ENCODE peak calls at places on chromosomes 12 and 14, in six cellular contexts. B is GM12865, W is neural progenitor cell, Z is pancreas, N is mammary epithelial cell, D is astrocyte of the cerebellum. F is an unnamed sample.

GRCh38 chr12:71476513-71476912 is 36.9 kb downstream of the LGR5 start:
- DNase-seq in Z (no peak), B (no peak), W (no peak), D (peak), N (peak), F (peak)

GRCh38 chr14:104212206-104213095 is 74.1 kb downstream of the KIF26A start:
- DNase-seq in Z (no peak), N (no peak), D (no peak), B (no peak), W (no peak), F (no peak)

GRCh38 chr12:32551058-32551457 is 128.0 kb upstream of the DNM1L start:
- DNase-seq in N (no peak), Z (no peak), W (no peak), B (no peak), D (no peak), F (no peak)

GRCh38 chr14:63692309-63693020 is 35.4 kb downstream of the SGPP1 start:
- DNase-seq in W (no peak), N (no peak), B (no peak), Z (no peak), D (no peak), F (peak)

GRCh38 chr12:34398706-34399630 is 376.7 kb downstream of the ALG10 start:
- DNase-seq in B (no peak), N (no peak), W (no peak), D (no peak), Z (peak), F (no peak)

GRCh38 chr12:7113389-7113871 is 4.4 kb upstream of the C1RL start:
- DNase-seq in D (no peak), B (peak), W (peak), N (peak), Z (no peak), F (peak)

GRCh38 chr14:84927096-84927910 is 602.6 kb upstream of the FLRT2 start:
- DNase-seq in D (no peak), W (no peak), N (no peak), B (no peak), Z (no peak), F (peak)

GRCh38 chr14:53620325-53620716 is 336.3 kb downstream of the BMP4 start:
- DNase-seq in N (no peak), D (peak), W (no peak), Z (no peak), B (no peak), F (peak)

GRCh38 chr12:7242176-7243101 is 53.0 kb downstream of the PEX5 start:
- DNase-seq in B (no peak), D (no peak), N (no peak), Z (no peak), W (no peak), F (no peak)

GRCh38 chr14:75981426-75981825 is 369 bp downstream of the TGFB3 start:
- DNase-seq in Z (peak), N (no peak), W (peak), D (no peak), B (peak), F (no peak)

GRCh38 chr12:69278814-69279782 is 39.7 kb downstream of the CPSF6 start:
- DNase-seq in B (no peak), Z (no peak), N (no peak), D (no peak), W (no peak), F (no peak)

GRCh38 chr12:27237790-27238771 is 6.0 kb upstream of the STK38L start:
- DNase-seq in Z (no peak), B (peak), D (no peak), N (no peak), W (no peak), F (peak)

GRCh38 chr12:51926718-51927117 is 19.4 kb downstream of the ACVRL1 start:
- DNase-seq in Z (no peak), N (peak), D (no peak), B (peak), W (no peak), F (peak)

GRCh38 chr14:38243696-38244250 is 12.1 kb downstream of the CLEC14A start:
- DNase-seq in B (no peak), D (no peak), N (no peak), Z (no peak), W (no peak), F (no peak)

GRCh38 chr12:13102481-13103195 is 829 bp downstream of the GSG1 start:
- DNase-seq in N (no peak), D (no peak), B (no peak), Z (no peak), W (no peak), F (peak)

DNA sequence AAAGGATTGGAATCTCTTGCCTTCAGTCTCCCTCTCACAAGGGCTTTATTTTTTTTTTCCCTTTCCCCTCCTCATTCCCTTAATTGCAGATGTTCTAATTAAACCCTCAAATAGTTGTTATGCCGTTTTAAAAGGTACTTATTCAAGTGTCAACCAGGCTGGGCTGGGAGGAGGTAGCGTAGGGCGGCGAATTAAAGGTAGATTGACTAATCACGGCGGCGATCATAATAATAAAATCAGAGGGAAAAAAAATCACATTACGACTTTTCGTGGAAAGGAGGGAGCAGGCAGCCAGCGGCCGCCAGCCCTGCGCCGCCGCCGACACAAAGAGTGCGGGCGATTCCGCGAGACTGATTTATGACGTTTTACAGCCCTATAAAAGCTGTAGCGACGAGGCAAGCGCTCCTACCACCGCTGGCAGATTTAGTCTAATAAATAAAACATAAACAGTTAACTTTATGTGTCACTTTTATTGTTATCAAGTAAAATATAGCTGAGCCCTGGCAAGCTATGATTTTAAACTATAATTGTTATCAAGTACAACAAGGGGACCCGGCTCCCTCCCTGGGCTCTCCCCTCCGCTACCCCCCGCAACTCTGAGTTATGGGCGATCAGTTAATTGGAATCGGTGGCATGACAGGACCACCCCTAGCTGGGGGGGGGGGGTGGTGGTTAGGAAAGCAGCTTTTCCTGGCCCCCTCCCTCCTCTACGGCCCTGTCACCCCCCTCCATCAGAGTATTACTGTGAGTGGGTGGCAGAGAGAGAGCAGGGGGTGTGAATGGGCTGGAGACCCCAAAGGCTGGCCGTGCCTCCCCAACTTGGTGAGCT is 1.5 kb upstream of the HOXC4 start:
- DNase-seq in B (no peak), D (no peak), N (no peak), Z (no peak), W (no peak), F (no peak)
- H3K4me3 ChIP-seq in B (no peak), D (no peak), N (no peak), Z (no peak), W (no peak), F (no peak)

DNA sequence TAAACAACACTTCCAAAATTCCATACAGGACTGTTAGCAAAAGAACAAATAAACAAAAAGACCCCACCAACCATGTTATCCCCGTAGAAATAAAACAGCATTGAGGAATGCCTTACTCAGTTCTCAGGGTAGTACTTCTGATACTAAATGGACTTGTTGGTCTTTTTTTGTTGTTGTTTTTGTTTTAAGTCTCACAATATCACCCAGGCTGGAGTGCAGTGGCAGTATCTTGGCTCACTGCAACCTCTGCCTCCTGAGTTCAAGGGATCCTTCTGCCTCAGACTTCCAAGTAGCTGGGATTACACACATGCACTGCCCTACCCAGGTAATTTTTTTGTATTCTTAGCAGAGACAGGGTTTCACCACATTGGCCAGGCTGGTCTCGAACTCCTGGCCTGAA is 17.1 kb downstream of the HNRNPC start:
- DNase-seq in D (no peak), B (no peak), W (no peak), N (no peak), Z (no peak), F (no peak)
- TF ChIP-seq CTCF in D (no peak), B (no peak), W (no peak), N (no peak), Z (no peak), F (no peak)

GRCh38 chr12:14390885-14391530 is 25.5 kb downstream of the ATF7IP start:
- DNase-seq in Z (no peak), W (no peak), N (no peak), D (no peak), B (no peak), F (no peak)
- H3K4me3 ChIP-seq in Z (no peak), W (no peak), N (no peak), D (no peak), B (no peak), F (no peak)

GRCh38 chr12:42187799-42188198 is 43.1 kb upstream of the GXYLT1 start:
- DNase-seq in W (no peak), D (no peak), N (peak), B (no peak), Z (no peak), F (no peak)
- TF ChIP-seq CTCF in W (no peak), D (no peak), N (no peak), B (no peak), Z (no peak), F (no peak)

DNA sequence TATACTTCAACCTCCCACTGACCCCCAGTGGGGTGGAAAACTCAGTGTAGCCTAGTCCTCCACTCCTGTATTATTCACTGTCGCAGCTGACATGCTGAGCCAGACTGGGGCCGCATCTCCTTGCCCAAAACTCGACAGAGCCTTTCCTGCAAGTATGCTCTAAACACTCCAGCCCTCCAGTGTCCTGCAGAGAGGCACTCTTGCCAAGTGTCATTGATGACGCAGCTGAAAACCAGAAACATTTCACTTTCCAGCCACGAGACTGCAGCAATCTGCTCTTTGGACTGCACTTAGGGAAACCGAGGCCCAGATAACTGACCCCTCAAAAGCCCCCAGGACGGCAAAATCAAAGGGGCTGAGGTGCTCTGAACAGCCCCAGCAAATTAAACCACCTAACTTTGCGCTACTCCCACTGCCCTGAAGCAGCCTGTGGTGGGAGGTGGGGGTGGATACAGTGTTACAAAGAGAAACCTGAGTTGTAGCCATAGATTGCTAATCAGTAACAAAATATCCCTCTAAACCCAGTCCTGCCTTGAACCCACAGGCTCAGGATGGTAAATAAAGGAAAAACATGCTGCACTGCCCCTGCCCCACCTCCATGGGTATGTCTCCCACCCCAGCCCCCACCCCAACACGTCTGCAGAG is 2.6 kb downstream of the CCDC85C start:
- DNase-seq in W (no peak), B (no peak), Z (no peak), D (peak), N (no peak), F (peak)
- H3K4me3 ChIP-seq in W (peak), B (no peak), Z (peak), D (peak), N (peak), F (no peak)

GRCh38 chr12:113091506-113091905 is 35.0 kb downstream of the DTX1 start:
- DNase-seq in N (no peak), Z (no peak), W (no peak), D (no peak), B (no peak), F (no peak)

GRCh38 chr12:113090740-113091139 is 34.2 kb downstream of the DTX1 start:
- DNase-seq in B (no peak), Z (no peak), N (no peak), W (no peak), D (no peak), F (no peak)

GRCh38 chr12:113094738-113095137 is 38.2 kb downstream of the DTX1 start:
- DNase-seq in D (no peak), B (no peak), N (no peak), Z (no peak), W (no peak), F (no peak)

GRCh38 chr12:113093409-113094101 is 37.0 kb downstream of the DTX1 start:
- DNase-seq in Z (no peak), N (no peak), W (no peak), D (no peak), B (no peak), F (no peak)

GRCh38 chr12:113092478-113093408 is 36.2 kb downstream of the DTX1 start:
- DNase-seq in D (no peak), W (peak), B (peak), Z (no peak), N (no peak), F (no peak)
- TF ChIP-seq CTCF in D (no peak), W (peak), B (peak), Z (no peak), N (peak), F (peak)